ENCODE peak calls at places on chromosomes 3 and 15, in nine cellular contexts. E is cardiac muscle cell, N is bronchial epithelial cell, G is vagina, S is neural progenitor cell, W is GM12865, H is GM23248, U is Panc1, C is sigmoid colon. D is an unnamed sample.

GRCh38 chr3:126865736-126866135 is 117.2 kb upstream of the PLXNA1 start:
- DNase-seq in C (peak; percentile 7), G (no peak), N (no peak), U (no peak), S (no peak), W (no peak), H (no peak), E (no peak), D (no peak)

GRCh38 chr15:37181339-37181738 is 81.0 kb upstream of the MEIS2 start:
- DNase-seq in C (no peak), E (no peak), G (no peak), W (no peak), U (no peak), H (no peak), S (no peak), N (no peak), D (no peak)

GRCh38 chr3:197749601-197750395 is at the start of gene FYTTD1:
- DNase-seq in C (peak; percentile 95), G (no peak), H (peak; percentile 96), W (peak; percentile 94), U (no peak), N (peak; percentile 57), S (peak; percentile 90), E (peak; percentile 92), D (peak; percentile 90)

GRCh38 chr3:41507336-41508062 is 308.2 kb downstream of the CTNNB1 start:
- DNase-seq in E (no peak), C (no peak), U (no peak), W (peak; percentile 35), S (no peak), N (no peak), H (no peak), G (no peak), D (no peak)

GRCh38 chr3:136753112-136753939 is 1.1 kb upstream of the STAG1 start:
- DNase-seq in H (peak; percentile 48), C (no peak), E (no peak), S (no peak), U (no peak), N (no peak), G (no peak), W (peak; percentile 43), D (no peak)

GRCh38 chr3:166986000-166986399 is 394.1 kb downstream of the ZBBX start:
- DNase-seq in N (no peak), C (no peak), G (no peak), W (no peak), H (no peak), E (no peak), U (no peak), S (no peak), D (no peak)

GRCh38 chr15:58795825-58796224 is 24.7 kb downstream of the MINDY2 start:
- DNase-seq in N (no peak), G (no peak), S (no peak), E (no peak), U (no peak), W (no peak), C (no peak), H (no peak), D (no peak)

GRCh38 chr3:23831517-23832394 is 26.0 kb downstream of the UBE2E1 start:
- DNase-seq in N (peak; percentile 66), G (no peak), E (no peak), H (no peak), W (no peak), U (no peak), S (no peak), C (no peak), D (no peak)

GRCh38 chr3:56879453-56880224 is 77.9 kb upstream of the ARHGEF3 start:
- DNase-seq in N (peak; percentile 50), H (peak; percentile 82), U (no peak), G (no peak), C (no peak), E (peak; percentile 39), S (no peak), W (no peak), D (no peak)

GRCh38 chr3:48465531-48466378 is 19.2 kb downstream of the ATRIP start:
- DNase-seq in H (peak; percentile 100), N (peak; percentile 99), C (peak; percentile 100), U (peak; percentile 80), E (peak; percentile 100), G (no peak), W (peak; percentile 91), S (peak; percentile 99), D (peak; percentile 99)

GRCh38 chr3:66372681-66373350 is 128.0 kb downstream of the LRIG1 start:
- DNase-seq in E (no peak), W (no peak), C (no peak), U (no peak), S (peak; percentile 59), H (peak; percentile 7), G (no peak), N (peak; percentile 21), D (no peak)

GRCh38 chr3:50662408-50662807 is 12.3 kb upstream of the DOCK3 start:
- DNase-seq in W (no peak), H (no peak), G (peak; percentile 72), E (no peak), C (no peak), U (no peak), N (no peak), S (no peak), D (no peak)

GRCh38 chr3:33145901-33146580 is 32.2 kb downstream of the CRTAP start:
- DNase-seq in U (no peak), E (no peak), S (no peak), G (no peak), C (no peak), H (no peak), N (no peak), W (no peak), D (no peak)

GRCh38 chr3:7504886-7505775 is 644.2 kb downstream of the GRM7 start:
- DNase-seq in G (no peak), U (peak; percentile 13), H (no peak), E (peak; percentile 96), S (no peak), N (peak; percentile 96), W (no peak), C (no peak), D (no peak)

GRCh38 chr15:76929011-76929760 is 2.4 kb upstream of the RCN2 start:
- DNase-seq in S (peak; percentile 55), H (no peak), G (no peak), W (no peak), U (no peak), N (no peak), E (no peak), C (no peak), D (no peak)

GRCh38 chr15:76932090-76932966 is 779 bp downstream of the RCN2 start:
- DNase-seq in W (peak; percentile 12), E (peak; percentile 14), G (no peak), N (no peak), S (peak; percentile 42), H (peak; percentile 49), U (no peak), C (no peak), D (no peak)

GRCh38 chr15:76931397-76932089 is at the start of gene RCN2:
- DNase-seq in W (peak; percentile 97), C (peak; percentile 98), S (peak; percentile 98), G (no peak), E (peak; percentile 97), H (peak; percentile 99), U (peak; percentile 43), N (peak; percentile 83), D (peak; percentile 94)

GRCh38 chr15:76928231-76928630 is 3.3 kb upstream of the RCN2 start:
- DNase-seq in N (no peak), U (no peak), W (no peak), E (no peak), S (no peak), C (no peak), H (no peak), G (no peak), D (no peak)

DNA sequence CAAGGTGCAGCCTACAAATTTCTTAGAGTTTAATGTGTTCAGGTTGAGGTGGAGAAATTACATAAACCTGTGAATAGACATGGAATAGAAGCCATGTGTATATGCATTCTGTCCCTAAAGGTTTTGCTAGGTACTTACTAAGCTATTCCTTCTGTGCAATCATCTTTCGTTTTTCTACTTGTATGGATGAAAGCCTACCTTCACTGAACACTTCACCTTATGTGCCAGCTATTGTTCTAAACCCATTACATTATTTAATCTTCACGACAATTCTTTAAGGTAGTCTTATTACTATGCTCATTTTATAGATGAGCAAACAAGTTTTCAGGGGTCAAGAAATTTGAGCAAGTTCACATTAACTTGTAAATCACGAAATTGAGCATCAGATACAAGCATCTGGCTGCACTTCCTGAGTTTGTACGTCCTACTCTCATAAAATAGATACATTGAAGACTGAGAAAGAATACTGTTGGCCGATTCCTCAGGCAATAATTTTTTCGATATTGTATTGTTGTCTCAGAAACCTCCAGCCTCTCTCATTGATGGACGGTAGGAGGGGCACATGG is 635 bp upstream of the RCN2 start:
- DNase-seq in H (no peak), E (no peak), N (no peak), S (no peak), C (no peak), W (no peak), U (no peak), G (no peak), D (no peak)
- H3K4me3 ChIP-seq in H (peak overlapping the region; percentile 76), E (peak overlapping the region; percentile 23), N (peak overlapping the region; percentile 75), S (peak overlapping the region; percentile 98), C (peak overlapping the region; percentile 87), W (peak overlapping the region; percentile 75), U (peak overlapping the region; percentile 80), G (peak overlapping the region; percentile 65), D (peak overlapping the region; percentile 78)

DNA sequence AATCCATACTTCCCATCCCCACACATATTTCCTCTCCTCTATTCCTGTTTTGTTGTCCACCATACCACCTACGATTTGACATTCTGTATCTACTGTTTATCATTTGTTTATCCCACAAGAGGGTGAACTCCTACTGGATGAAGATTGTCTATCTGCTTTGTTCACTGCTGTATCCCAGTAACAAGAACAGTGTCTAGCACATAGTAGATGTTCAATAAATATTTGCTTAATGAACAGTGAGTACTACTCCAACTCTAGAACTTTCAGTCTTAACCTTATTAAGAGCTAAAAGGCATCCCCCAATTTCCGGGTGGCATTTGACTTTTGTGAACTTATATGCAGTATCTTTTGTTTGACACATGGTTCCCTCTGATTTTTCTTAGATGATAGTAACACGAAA is 1.3 kb downstream of the PYGO1 start:
- DNase-seq in N (no peak), G (no peak), U (no peak), H (peak; percentile 16), S (no peak), W (no peak), C (no peak), E (no peak), D (no peak)
- H3K4me3 ChIP-seq in N (no peak overlapping the region), G (peak overlapping the region; percentile 66), U (no peak overlapping the region), H (peak overlapping the region; percentile 84), S (peak overlapping the region; percentile 76), W (no peak overlapping the region), C (peak overlapping the region; percentile 66), E (peak overlapping the region; percentile 59), D (peak overlapping the region; percentile 85)

GRCh38 chr15:85780586-85780985 is 14.1 kb downstream of the KLHL25 start:
- DNase-seq in U (no peak), N (no peak), G (no peak), C (no peak), S (no peak), H (no peak), W (no peak), E (no peak), D (no peak)
- H3K4me3 ChIP-seq in U (no peak overlapping the region), N (no peak overlapping the region), G (no peak overlapping the region), C (no peak overlapping the region), S (no peak overlapping the region), H (no peak overlapping the region), W (no peak overlapping the region), E (no peak overlapping the region), D (no peak overlapping the region)

GRCh38 chr3:101479022-101479421 is 34.0 kb downstream of the SENP7 start:
- DNase-seq in H (no peak), G (no peak), C (no peak), N (no peak), E (no peak), W (no peak), S (no peak), U (no peak), D (no peak)

GRCh38 chr3:101484805-101485620 is 28.0 kb downstream of the SENP7 start:
- DNase-seq in W (no peak), U (no peak), E (peak; percentile 60), C (no peak), H (peak; percentile 60), G (no peak), S (no peak), N (peak; percentile 79), D (no peak)
- H3K4me3 ChIP-seq in W (no peak overlapping the region), U (no peak overlapping the region), E (no peak overlapping the region), C (no peak overlapping the region), H (no peak overlapping the region), G (no peak overlapping the region), S (no peak overlapping the region), N (no peak overlapping the region), D (no peak overlapping the region)